ENCODE peak calls at places on chromosomes 16 and 17, in nine cellular contexts. U is HCT116, F is BE2C, E is left ventricle myocardium inferior, H is suprapubic skin, A is upper lobe of right lung, O is stomach, J is neural progenitor cell, T is fibroblast of lung. Y is an unnamed sample. For H3K36me3, the result is how much of the 10 kb centered on the place peaks cover.

GRCh38 chr17:33201255-33201654 is 91.8 kb downstream of the ASIC2 start:
- DNase-seq in U (no peak), F (no peak), E (no peak), H (no peak), A (no peak), O (no peak), J (peak), T (no peak), Y (no peak)

GRCh38 chr17:78708510-78708973 is 73.5 kb downstream of the CYTH1 start:
- DNase-seq in U (peak), F (peak), E (peak), H (no peak), A (peak), O (peak), J (peak), T (peak), Y (peak)

GRCh38 chr17:81298325-81298990 is 3.4 kb upstream of the SLC38A10 start:
- DNase-seq in U (no peak), F (no peak), E (no peak), H (no peak), A (no peak), O (no peak), J (no peak), T (no peak), Y (no peak)

GRCh38 chr17:79813826-79814623 is 17.1 kb upstream of the CBX8 start:
- DNase-seq in U (no peak), F (no peak), E (no peak), H (no peak), A (no peak), O (no peak), J (peak), T (no peak), Y (no peak)

GRCh38 chr16:29012913-29013641 is 28.2 kb downstream of the LAT start:
- DNase-seq in U (no peak), F (no peak), E (no peak), H (no peak), A (no peak), O (no peak), J (no peak), T (peak), Y (no peak)

GRCh38 chr17:33523577-33523981 is 230.5 kb upstream of the ASIC2 start:
- DNase-seq in U (no peak), F (no peak), E (no peak), H (peak), A (no peak), O (no peak), J (no peak), T (peak), Y (no peak)

GRCh38 chr16:23296994-23297393 is 5.1 kb upstream of the SCNN1B start:
- DNase-seq in U (peak), F (peak), E (no peak), H (no peak), A (no peak), O (peak), J (peak), T (no peak), Y (no peak)

GRCh38 chr16:51651061-51651466 is 500.0 kb upstream of the SALL1 start:
- DNase-seq in U (no peak), F (no peak), E (no peak), H (no peak), A (no peak), O (no peak), J (peak), T (no peak), Y (no peak)

GRCh38 chr16:58028168-58028455 is 2.6 kb downstream of the MMP15 start:
- DNase-seq in U (no peak), F (no peak), E (peak), H (no peak), A (no peak), O (no peak), J (no peak), T (no peak), Y (no peak)

GRCh38 chr16:49602201-49603041 is 228.8 kb downstream of the C16orf78 start:
- DNase-seq in U (no peak), F (no peak), E (no peak), H (no peak), A (no peak), O (peak), J (no peak), T (no peak), Y (no peak)

GRCh38 chr16:31427441-31428276 is 501 bp downstream of the COX6A2 start:
- DNase-seq in U (no peak), F (no peak), E (peak), H (no peak), A (peak), O (peak), J (no peak), T (peak), Y (peak)

GRCh38 chr16:86756882-86757703 is 178.7 kb downstream of the FOXL1 start:
- DNase-seq in U (no peak), F (no peak), E (no peak), H (no peak), A (no peak), O (no peak), J (no peak), T (no peak), Y (no peak)

GRCh38 chr16:77424841-77425604 is 9.8 kb downstream of the ADAMTS18 start:
- DNase-seq in U (no peak), F (no peak), E (no peak), H (no peak), A (no peak), O (no peak), J (peak), T (no peak), Y (no peak)

GRCh38 chr17:82490512-82491195 is 28.9 kb upstream of the FOXK2 start:
- DNase-seq in U (no peak), F (no peak), E (no peak), H (no peak), A (no peak), O (no peak), J (no peak), T (no peak), Y (no peak)

GRCh38 chr17:43917348-43918025 is 10.2 kb upstream of the MPP2 start:
- DNase-seq in U (no peak), F (no peak), E (peak), H (no peak), A (peak), O (peak), J (peak), T (peak), Y (no peak)

GRCh38 chr17:72362466-72363335 is 241.9 kb downstream of the SOX9 start:
- DNase-seq in U (no peak), F (no peak), E (no peak), H (no peak), A (no peak), O (no peak), J (no peak), T (peak), Y (no peak)

GRCh38 chr17:76136276-76137025 is 4.6 kb downstream of the FOXJ1 start:
- DNase-seq in U (no peak), F (no peak), E (no peak), H (no peak), A (no peak), O (no peak), J (peak), T (no peak), Y (no peak)

GRCh38 chr16:89828199-89828869 is at the start of gene SPIRE2:
- DNase-seq in U (no peak), F (peak), E (peak), H (no peak), A (peak), O (peak), J (peak), T (peak), Y (peak)

GRCh38 chr16:27450836-27451341 is 48.9 kb downstream of the IL21R start:
- DNase-seq in U (no peak), F (no peak), E (no peak), H (no peak), A (no peak), O (no peak), J (no peak), T (peak), Y (no peak)

GRCh38 chr17:14875557-14876412 is 389.3 kb downstream of the PMP22 start:
- DNase-seq in U (no peak), F (no peak), E (no peak), H (no peak), A (no peak), O (no peak), J (no peak), T (no peak), Y (peak)

GRCh38 chr16:30166202-30166902 is 17.1 kb upstream of the CORO1A start:
- DNase-seq in U (no peak), F (no peak), E (no peak), H (no peak), A (no peak), O (no peak), J (no peak), T (no peak), Y (no peak)

GRCh38 chr16:30666681-30667080 is 8.4 kb downstream of the FBRS start:
- DNase-seq in U (no peak), F (no peak), E (no peak), H (no peak), A (no peak), O (no peak), J (no peak), T (no peak), Y (no peak)

GRCh38 chr16:68760671-68761275 is 23.7 kb downstream of the CDH1 start:
- DNase-seq in U (no peak), F (no peak), E (no peak), H (no peak), A (no peak), O (no peak), J (no peak), T (no peak), Y (no peak)

GRCh38 chr17:76597156-76598003 is 11.7 kb upstream of the ST6GALNAC2 start:
- DNase-seq in U (no peak), F (no peak), E (no peak), H (no peak), A (peak), O (no peak), J (no peak), T (no peak), Y (no peak)

GRCh38 chr17:56142325-56142724 is 10.9 kb upstream of the ANKFN1 start:
- DNase-seq in U (no peak), F (no peak), E (no peak), H (no peak), A (no peak), O (no peak), J (no peak), T (peak), Y (no peak)

GRCh38 chr16:10752843-10753523 is 9.3 kb downstream of the NUBP1 start:
- DNase-seq in U (no peak), F (no peak), E (peak), H (no peak), A (no peak), O (peak), J (no peak), T (no peak), Y (no peak)

GRCh38 chr16:31487720-31488629 is 5.1 kb downstream of the SLC5A2 start:
- DNase-seq in U (no peak), F (peak), E (peak), H (no peak), A (peak), O (peak), J (peak), T (peak), Y (peak)

GRCh38 chr17:16037636-16038035 is 38.0 kb downstream of the TTC19 start:
- DNase-seq in U (no peak), F (no peak), E (no peak), H (no peak), A (no peak), O (no peak), J (no peak), T (no peak), Y (no peak)

GRCh38 chr17:33287096-33287495 is 6.0 kb downstream of the ASIC2 start:
- DNase-seq in U (no peak), F (no peak), E (no peak), H (no peak), A (no peak), O (no peak), J (no peak), T (no peak), Y (no peak)

GRCh38 chr17:60065867-60066266 is 12.9 kb downstream of the HEATR6 start:
- DNase-seq in U (no peak), F (no peak), E (no peak), H (no peak), A (no peak), O (no peak), J (no peak), T (no peak), Y (no peak)

GRCh38 chr16:69741951-69742904 is 12.5 kb downstream of the NOB1 start:
- DNase-seq in U (no peak), F (peak), E (peak), H (no peak), A (peak), O (peak), J (no peak), T (peak), Y (peak)

GRCh38 chr16:20398603-20399002 is 5.9 kb downstream of the PDILT start:
- DNase-seq in U (no peak), F (no peak), E (no peak), H (no peak), A (no peak), O (no peak), J (no peak), T (no peak), Y (no peak)

GRCh38 chr17:16352838-16353701 is at the start of gene CENPV:
- DNase-seq in U (peak), F (peak), E (peak), H (peak), A (peak), O (peak), J (peak), T (peak), Y (peak)

GRCh38 chr17:6473128-6473767 is 29.0 kb downstream of the PIMREG start:
- DNase-seq in U (peak), F (peak), E (peak), H (peak), A (peak), O (peak), J (peak), T (peak), Y (peak)

GRCh38 chr16:15885560-15886001 is 2.8 kb downstream of the CEP20 start:
- DNase-seq in U (no peak), F (no peak), E (no peak), H (no peak), A (no peak), O (no peak), J (no peak), T (peak), Y (no peak)

GRCh38 chr17:66416207-66416940 is 114.0 kb downstream of the PRKCA start:
- DNase-seq in U (no peak), F (no peak), E (no peak), H (no peak), A (no peak), O (no peak), J (peak), T (no peak), Y (no peak)

GRCh38 chr16:24525970-24526559 is 13.3 kb upstream of the RBBP6 start:
- DNase-seq in U (no peak), F (no peak), E (no peak), H (no peak), A (no peak), O (peak), J (no peak), T (peak), Y (no peak)

GRCh38 chr16:48590476-48590875 is 19.5 kb downstream of the N4BP1 start:
- DNase-seq in U (no peak), F (no peak), E (no peak), H (no peak), A (no peak), O (no peak), J (no peak), T (no peak), Y (no peak)

DNA sequence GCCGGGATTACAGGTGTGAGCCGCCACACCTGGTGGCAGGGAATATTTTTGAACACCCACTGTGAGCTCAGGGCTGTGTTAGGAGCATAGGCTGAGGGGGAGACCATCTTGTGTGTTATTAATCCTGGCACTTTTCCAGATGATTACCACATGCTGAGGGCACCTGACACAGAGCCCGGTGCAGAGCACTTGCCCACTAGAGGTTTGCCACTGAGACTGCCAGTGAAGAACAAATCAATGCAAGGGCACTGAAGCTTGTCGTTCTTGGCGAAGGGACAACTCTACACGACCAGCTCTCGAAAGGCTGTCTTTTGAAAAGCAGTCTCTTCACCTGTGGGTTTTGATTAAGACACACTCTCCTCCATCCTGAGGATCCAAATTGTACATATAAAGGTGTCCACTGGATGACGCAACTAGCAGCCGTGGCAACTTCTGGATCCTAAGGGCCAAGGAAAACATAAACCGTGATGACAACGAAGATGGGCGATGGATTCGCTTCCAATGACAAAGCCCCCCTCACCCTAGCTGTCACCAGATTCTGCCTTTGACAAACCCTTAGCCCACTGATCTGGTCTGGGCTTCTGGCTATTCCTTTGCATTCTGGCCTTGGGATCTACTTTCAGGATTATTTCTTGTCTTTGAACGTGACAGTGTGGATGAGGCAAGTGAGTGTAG is 28.7 kb downstream of the WIPI1 start:
- DNase-seq in U (no peak), F (no peak), E (no peak), H (peak), A (no peak), O (no peak), J (no peak), T (no peak), Y (no peak)
- H3K36me3 ChIP-seq in U (under half), F (under half), E (half or more), H (half or more), A (half or more), O (half or more), J (under half), T (under half), Y (under half)

GRCh38 chr16:66516172-66516807 is 33.6 kb downstream of the TK2 start:
- DNase-seq in U (no peak), F (no peak), E (no peak), H (no peak), A (no peak), O (no peak), J (no peak), T (no peak), Y (no peak)
- TF ChIP-seq CTCF in U (no peak), F (no peak), E (no peak), H (no peak), A (no peak), O (no peak), J (no peak), T (no peak), Y (no peak)

DNA sequence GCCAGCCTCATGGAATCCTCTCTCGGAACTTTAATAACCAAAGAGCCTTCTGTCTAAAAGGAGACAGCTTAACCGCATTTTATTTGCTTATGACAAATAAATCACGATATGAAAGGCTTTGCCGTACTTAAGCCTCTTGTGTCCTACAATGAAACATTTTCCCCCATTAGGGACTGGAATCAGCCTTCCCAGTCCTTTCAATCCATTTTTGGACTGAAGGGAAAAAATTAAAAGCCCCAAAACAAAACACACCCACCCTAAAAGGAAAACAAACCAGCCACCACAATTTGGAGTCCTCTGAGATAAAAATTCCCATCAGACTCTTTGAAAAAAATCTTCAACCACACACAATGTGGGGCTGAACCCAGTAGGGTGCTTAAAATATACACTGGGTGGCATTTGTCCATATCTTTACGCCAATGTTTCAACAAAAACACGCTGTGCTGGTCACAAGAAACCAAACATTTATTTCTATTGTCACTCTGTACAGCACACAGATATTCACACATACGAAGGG is 3.0 kb downstream of the HOXB4 start:
- DNase-seq in U (no peak), F (no peak), E (no peak), H (no peak), A (no peak), O (no peak), J (no peak), T (peak), Y (no peak)
- H3K4me3 ChIP-seq in U (no peak), F (no peak), E (no peak), H (peak), A (peak), O (peak), J (no peak), T (peak), Y (no peak)

DNA sequence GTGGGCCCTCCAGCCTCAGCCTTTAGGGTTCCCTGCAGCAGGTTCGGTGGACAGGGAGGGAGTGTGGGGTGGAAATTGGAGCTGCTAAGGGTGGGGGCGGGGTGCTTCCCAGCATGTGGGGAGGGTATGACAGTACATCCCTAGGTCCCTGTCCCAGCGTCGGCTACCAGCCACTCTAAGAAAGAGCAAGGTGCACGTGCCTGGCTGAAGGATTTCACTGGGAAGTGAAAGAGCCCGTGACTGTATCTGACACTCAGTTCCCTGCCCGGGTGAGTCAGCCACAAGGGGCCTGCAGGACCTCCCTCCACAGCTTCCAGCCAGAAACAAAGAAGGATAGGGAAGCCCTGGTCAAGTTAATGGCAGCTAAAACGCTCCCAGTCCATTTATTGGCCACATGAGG is 4.1 kb downstream of the SNRNP25 start:
- DNase-seq in U (no peak), F (no peak), E (no peak), H (no peak), A (no peak), O (no peak), J (no peak), T (peak), Y (peak)
- H3K36me3 ChIP-seq in U (under half), F (under half), E (half or more), H (half or more), A (half or more), O (half or more), J (under half), T (half or more), Y (under half)

GRCh38 chr17:41418116-41418860 is 6.1 kb downstream of the KRT37 start:
- DNase-seq in U (no peak), F (no peak), E (no peak), H (no peak), A (no peak), O (no peak), J (no peak), T (no peak), Y (no peak)

GRCh38 chr17:41415833-41416335 is 8.5 kb downstream of the KRT37 start:
- DNase-seq in U (no peak), F (no peak), E (no peak), H (no peak), A (no peak), O (no peak), J (no peak), T (no peak), Y (no peak)

GRCh38 chr17:41419712-41420111 is 4.7 kb downstream of the KRT37 start:
- DNase-seq in U (no peak), F (no peak), E (no peak), H (no peak), A (no peak), O (no peak), J (no peak), T (no peak), Y (no peak)

GRCh38 chr17:41416478-41416877 is 7.9 kb downstream of the KRT37 start:
- DNase-seq in U (no peak), F (no peak), E (no peak), H (no peak), A (no peak), O (no peak), J (no peak), T (no peak), Y (no peak)

GRCh38 chr17:41417576-41418015 is 6.8 kb downstream of the KRT37 start:
- DNase-seq in U (no peak), F (no peak), E (no peak), H (no peak), A (no peak), O (no peak), J (peak), T (no peak), Y (no peak)
- TF ChIP-seq CTCF in U (peak), F (peak), E (no peak), H (no peak), A (peak), O (peak), J (peak), T (no peak), Y (no peak)